ENCODE peak calls at places on chromosomes 7 and 10, in four cellular contexts. E, I, B and G are unnamed samples.

GRCh38 chr7:26987338-26987737 is 108.5 kb downstream of the HOXA1 start:
- DNase-seq in E (no peak), B (no peak), I (no peak), G (no peak)

GRCh38 chr7:135856356-135857144 is 107.9 kb upstream of the FAM180A start:
- DNase-seq in B (no peak), I (no peak), E (no peak), G (no peak)

GRCh38 chr7:156379242-156380070 is 261.1 kb upstream of the RNF32 start:
- DNase-seq in I (no peak), B (no peak), E (no peak), G (no peak)

GRCh38 chr10:90858489-90858968 is 690 bp upstream of the HTR7 start:
- DNase-seq in I (no peak), E (no peak), B (no peak), G (no peak)

GRCh38 chr7:156792611-156793010 is 100.4 kb downstream of the LMBR1 start:
- DNase-seq in B (no peak), I (no peak), E (no peak), G (no peak)

GRCh38 chr7:21828846-21829245 is 116.9 kb downstream of the CDCA7L start:
- DNase-seq in I (no peak), E (no peak), B (no peak), G (peak; percentile 3)

GRCh38 chr7:55211721-55212120 is 153.4 kb upstream of the LANCL2 start:
- DNase-seq in E (no peak), B (no peak), I (no peak), G (no peak)

GRCh38 chr7:84492565-84493034 is 298.0 kb upstream of the SEMA3A start:
- DNase-seq in B (no peak), I (no peak), E (no peak), G (no peak)

GRCh38 chr10:75099952-75100763 is 11.3 kb upstream of the SAMD8 start:
- DNase-seq in E (peak; percentile 84), I (peak; percentile 80), B (peak; percentile 70), G (peak; percentile 89)

GRCh38 chr10:52229271-52229931 is 84.7 kb upstream of the DKK1 start:
- DNase-seq in B (no peak), E (no peak), I (no peak), G (no peak)

GRCh38 chr10:21134645-21135395 is 237.7 kb upstream of the NEBL start:
- DNase-seq in E (no peak), B (no peak), I (peak; percentile 25), G (no peak)

GRCh38 chr7:48518092-48518491 is 346.8 kb downstream of the ABCA13 start:
- DNase-seq in I (no peak), E (no peak), B (no peak), G (no peak)

GRCh38 chr10:77383861-77384553 is 253.6 kb downstream of the KCNMA1 start:
- DNase-seq in I (no peak), E (no peak), B (no peak), G (no peak)

GRCh38 chr10:100817268-100817839 is 72.0 kb downstream of the PAX2 start:
- DNase-seq in B (no peak), I (no peak), E (no peak), G (no peak)

GRCh38 chr7:6651866-6652445 is 14.8 kb downstream of the ZNF316 start:
- DNase-seq in B (no peak), I (no peak), E (no peak), G (no peak)

GRCh38 chr10:72740526-72740925 is 48.6 kb downstream of the MCU start:
- DNase-seq in B (no peak), I (peak; percentile 32), E (peak; percentile 37), G (peak; percentile 51)

GRCh38 chr10:546971-547590 is 142.4 kb downstream of the DIP2C start:
- DNase-seq in E (peak; percentile 77), B (peak; percentile 34), I (no peak), G (peak; percentile 91)

GRCh38 chr10:70191906-70192305 is 21.6 kb upstream of the SAR1A start:
- DNase-seq in I (no peak), B (no peak), E (no peak), G (no peak)

GRCh38 chr7:11373546-11374142 is 400.0 kb downstream of the PHF14 start:
- DNase-seq in B (peak; percentile 16), E (no peak), I (no peak), G (no peak)

GRCh38 chr10:27247037-27247436 is 6.4 kb upstream of the ACBD5 start:
- DNase-seq in I (no peak), B (no peak), E (no peak), G (no peak)

GRCh38 chr7:116316838-116317612 is 106.7 kb downstream of the TES start:
- DNase-seq in I (peak; percentile 20), E (peak; percentile 76), B (no peak), G (no peak)

GRCh38 chr10:1572519-1573333 is 164.6 kb downstream of the ADARB2 start:
- DNase-seq in I (no peak), E (no peak), B (no peak), G (no peak)

GRCh38 chr10:119567978-119568377 is 25.5 kb upstream of the RGS10 start:
- DNase-seq in B (peak; percentile 9), E (no peak), I (no peak), G (no peak)

GRCh38 chr10:131964298-131964697 is 17.4 kb downstream of the BNIP3 start:
- DNase-seq in E (no peak), I (no peak), B (no peak), G (no peak)

GRCh38 chr7:95545007-95545615 is 51.2 kb downstream of the PDK4 start:
- DNase-seq in B (no peak), E (peak; percentile 44), I (peak; percentile 68), G (no peak)

GRCh38 chr10:109067051-109067450 is 856.3 kb downstream of the XPNPEP1 start:
- DNase-seq in I (no peak), B (no peak), E (no peak), G (no peak)

GRCh38 chr10:95533590-95533989 is 27.6 kb downstream of the SORBS1 start:
- DNase-seq in B (no peak), E (no peak), I (no peak), G (no peak)

GRCh38 chr10:79292789-79293746 is 54.2 kb upstream of the PPIF start:
- DNase-seq in E (no peak), I (no peak), B (peak; percentile 40), G (no peak)

GRCh38 chr7:149690688-149691446 is 82.5 kb downstream of the ZNF467 start:
- DNase-seq in I (peak; percentile 29), B (no peak), E (peak; percentile 80), G (peak; percentile 69)

GRCh38 chr10:115972426-115972825 is 300.6 kb downstream of the GFRA1 start:
- DNase-seq in I (no peak), B (no peak), E (no peak), G (no peak)

GRCh38 chr10:60352105-60352504 is 37.6 kb downstream of the ANK3 start:
- DNase-seq in E (no peak), B (no peak), I (no peak), G (no peak)

GRCh38 chr10:62249974-62250373 is 18.7 kb downstream of the RTKN2 start:
- DNase-seq in I (no peak), E (no peak), B (no peak), G (no peak)

GRCh38 chr10:94546616-94547175 is 1.1 kb downstream of the HELLS start:
- DNase-seq in E (no peak), B (peak; percentile 34), I (no peak), G (no peak)

GRCh38 chr10:49781247-49781646 is 19.1 kb upstream of the OGDHL start:
- DNase-seq in I (no peak), B (no peak), E (no peak), G (no peak)

GRCh38 chr7:107118109-107118900 is 50.5 kb upstream of the HBP1 start:
- DNase-seq in E (no peak), B (no peak), I (no peak), G (no peak)

GRCh38 chr7:50268223-50268622 is 36.3 kb upstream of the IKZF1 start:
- DNase-seq in B (peak; percentile 56), I (no peak), E (no peak), G (no peak)
- TF ChIP-seq CTCF in B (peak; percentile 70), I (no peak), E (no peak), G (no peak)

DNA sequence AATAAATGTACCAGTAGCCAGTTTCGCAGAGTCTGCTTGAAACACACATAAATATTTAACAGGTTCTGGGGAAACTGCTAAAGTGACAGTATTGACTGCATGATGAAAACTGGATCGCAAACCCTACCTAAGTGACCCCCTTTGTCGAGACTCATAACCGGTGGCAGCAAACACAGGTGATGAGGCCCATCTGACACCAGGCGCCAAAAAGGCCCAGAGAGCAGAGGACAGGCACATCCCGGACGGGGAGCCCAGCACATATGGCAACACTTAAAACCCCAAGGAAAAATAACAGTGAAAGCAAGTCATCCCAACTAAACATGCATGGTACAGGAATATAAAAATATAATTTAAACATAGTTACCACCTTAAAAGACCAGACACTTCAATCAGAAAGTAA is 62.4 kb downstream of the GRB10 start:
- DNase-seq in E (no peak), B (no peak), I (no peak), G (no peak)
- H3K36me3 ChIP-seq in E (no peaks in the 10 kb centered on the region), B (no peaks in the 10 kb centered on the region), I (no peaks in the 10 kb centered on the region), G (no peaks in the 10 kb centered on the region)

GRCh38 chr10:130924138-130924819 is 387.2 kb downstream of the TCERG1L start:
- DNase-seq in E (peak; percentile 3), I (no peak), B (no peak), G (no peak)
- H3K9me3 ChIP-seq in E (no peaks in the 10 kb centered on the region), I (no peaks in the 10 kb centered on the region), B (peaks cover 8% of the 10 kb centered on the region), G (peaks cover 7% of the 10 kb centered on the region)

DNA sequence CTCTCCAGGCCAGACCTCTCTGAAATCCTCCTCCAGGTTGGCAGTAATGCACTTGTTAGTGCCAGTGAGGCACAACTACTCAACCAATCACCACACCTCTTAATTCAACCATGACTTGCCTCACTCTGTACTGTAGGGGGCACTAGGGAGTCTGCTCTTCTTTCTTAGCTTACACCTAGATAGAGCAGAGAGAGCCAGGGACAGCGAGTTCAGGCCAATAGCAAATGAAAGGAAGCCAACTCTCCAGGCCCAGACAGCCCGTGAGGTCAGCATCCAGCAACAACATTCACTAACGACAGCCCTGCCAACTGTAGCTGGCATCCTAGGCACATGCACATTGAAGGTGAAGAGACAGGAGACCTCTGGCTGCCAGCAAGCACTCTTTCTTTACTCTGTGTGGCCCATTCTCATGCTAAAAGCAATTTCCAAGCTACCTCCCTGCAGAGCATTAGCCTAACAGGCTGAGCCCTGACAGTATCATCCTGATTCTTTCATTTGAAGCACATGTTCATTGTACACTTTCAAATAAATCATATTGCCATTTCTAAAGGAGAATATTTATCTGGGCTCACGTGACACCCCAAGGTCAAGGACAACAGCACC is 136.3 kb downstream of the DPY19L1 start:
- DNase-seq in I (no peak), B (peak; percentile 1), E (no peak), G (no peak)
- TF ChIP-seq CTCF in I (no peak), B (peak; percentile 59), E (peak; percentile 45), G (peak; percentile 18)

GRCh38 chr7:66928388-66928787 is 7.4 kb downstream of the TMEM248 start:
- DNase-seq in B (no peak), E (no peak), I (no peak), G (no peak)
- H3K36me3 ChIP-seq in B (peaks cover 88% of the 10 kb centered on the region), E (peaks cover 5% of the 10 kb centered on the region), I (no peaks in the 10 kb centered on the region), G (no peaks in the 10 kb centered on the region)

GRCh38 chr7:5053175-5053574 is 7.5 kb downstream of the RBAK start:
- DNase-seq in B (no peak), E (no peak), I (no peak), G (no peak)
- H3K9me3 ChIP-seq in B (peaks cover 24% of the 10 kb centered on the region), E (peaks cover 45% of the 10 kb centered on the region), I (no peaks in the 10 kb centered on the region), G (peaks cover 6% of the 10 kb centered on the region)